ENCODE peak calls at places on chromosomes 13 and 19, in eight cellular contexts. D, I, O, X, N, M, Y and G are unnamed samples.
A peak's percentile ranks its signal among the peaks of the same experiment; 100 is the strongest.

GRCh38 chr13:41588899-41589298 is 131.5 kb downstream of the RGCC start:
- DNase-seq in D (peak; percentile 32), I (no peak), O (peak; percentile 74), X (no peak), N (no peak), M (peak; percentile 72), Y (no peak), G (peak; percentile 85)

GRCh38 chr19:16851031-16851712 is 22.0 kb downstream of the SIN3B start:
- DNase-seq in D (peak; percentile 28), I (no peak), O (peak; percentile 70), X (no peak), N (no peak), M (no peak), Y (no peak), G (no peak)

GRCh38 chr13:113023217-113023597 is 54.2 kb downstream of the MCF2L start:
- DNase-seq in D (no peak), I (no peak), O (no peak), X (no peak), N (no peak), M (no peak), Y (no peak), G (no peak)

GRCh38 chr19:35395762-35396199 is 24.9 kb downstream of the GPR42 start:
- DNase-seq in D (no peak), I (no peak), O (no peak), X (no peak), N (no peak), M (no peak), Y (no peak), G (no peak)

GRCh38 chr19:42461700-42462324 is 19.1 kb upstream of the CXCL17 start:
- DNase-seq in D (no peak), I (no peak), O (no peak), X (no peak), N (peak; percentile 74), M (no peak), Y (no peak), G (no peak)

GRCh38 chr19:54554896-54555295 is 18.7 kb upstream of the LILRA2 start:
- DNase-seq in D (no peak), I (no peak), O (no peak), X (no peak), N (no peak), M (no peak), Y (no peak), G (no peak)

GRCh38 chr19:53870485-53870844 is 2.8 kb downstream of the MYADM start:
- DNase-seq in D (no peak), I (no peak), O (peak; percentile 17), X (no peak), N (no peak), M (no peak), Y (peak; percentile 66), G (no peak)

GRCh38 chr19:5397804-5398692 is 57.2 kb upstream of the ZNRF4 start:
- DNase-seq in D (no peak), I (no peak), O (peak; percentile 33), X (no peak), N (peak; percentile 17), M (peak; percentile 2), Y (no peak), G (peak; percentile 26)

GRCh38 chr13:106234656-106235055 is 300.8 kb downstream of the EFNB2 start:
- DNase-seq in D (no peak), I (no peak), O (no peak), X (no peak), N (no peak), M (no peak), Y (no peak), G (no peak)

GRCh38 chr13:112792511-112792910 is 102.7 kb downstream of the ATP11A start:
- DNase-seq in D (no peak), I (no peak), O (no peak), X (no peak), N (no peak), M (no peak), Y (no peak), G (no peak)

GRCh38 chr19:43720936-43721335 is 5.1 kb downstream of the IRGC start:
- DNase-seq in D (no peak), I (no peak), O (no peak), X (no peak), N (no peak), M (peak; percentile 12), Y (no peak), G (no peak)

GRCh38 chr13:98976338-98976737 is 1.5 kb downstream of the DOCK9 start:
- DNase-seq in D (no peak), I (no peak), O (no peak), X (no peak), N (no peak), M (no peak), Y (no peak), G (no peak)

GRCh38 chr19:43595605-43595998 is 332 bp downstream of the IRGQ start:
- DNase-seq in D (no peak), I (peak; percentile 18), O (no peak), X (no peak), N (peak; percentile 26), M (no peak), Y (no peak), G (no peak)

GRCh38 chr13:87166348-87166747 is 504.8 kb upstream of the SLITRK5 start:
- DNase-seq in D (no peak), I (no peak), O (no peak), X (no peak), N (no peak), M (no peak), Y (no peak), G (no peak)

GRCh38 chr13:79880820-79881219 is 399.9 kb downstream of the NDFIP2 start:
- DNase-seq in D (no peak), I (no peak), O (no peak), X (no peak), N (no peak), M (no peak), Y (no peak), G (no peak)

GRCh38 chr13:51913421-51914136 is 51.8 kb downstream of the CCDC70 start:
- DNase-seq in D (no peak), I (no peak), O (no peak), X (no peak), N (no peak), M (no peak), Y (no peak), G (no peak)

GRCh38 chr19:17137417-17137816 is 61.8 kb downstream of the MYO9B start:
- DNase-seq in D (no peak), I (no peak), O (no peak), X (no peak), N (no peak), M (no peak), Y (no peak), G (no peak)